ENCODE peak calls at places on chromosome 18, in nine cellular contexts. One of them, this sample, is unnamed.

GRCh38 chr18:8480506-8481328 is 128.5 kb upstream of the RAB12 start:
- DNase-seq in left cardiac atrium: no peak
- DNase-seq in naive thymus-derived CD8-positive, alpha-beta T cell: no peak
- DNase-seq in ELR: peak
- DNase-seq in tibial artery: no peak
- DNase-seq in stimulated activated CD8-positive, alpha-beta memory T cell treated with anti-CD3 and anti-CD28 coated beads, Interleukin-4, amount 100 ng/mL, for 24 hours: no peak
- DNase-seq in T1000: no peak
- DNase-seq in hepatic stellate cell: peak
- DNase-seq in LoVo: no peak
- DNase-seq in this sample: no peak

GRCh38 chr18:55731594-55732042 is 143.6 kb upstream of the TCF4 start:
- DNase-seq in ELR: no peak
- DNase-seq in tibial artery: no peak
- DNase-seq in hepatic stellate cell: no peak
- DNase-seq in left cardiac atrium: no peak
- DNase-seq in LoVo: no peak
- DNase-seq in T1000: no peak
- DNase-seq in stimulated activated CD8-positive, alpha-beta memory T cell treated with anti-CD3 and anti-CD28 coated beads, Interleukin-4, amount 100 ng/mL, for 24 hours: no peak
- DNase-seq in naive thymus-derived CD8-positive, alpha-beta T cell: no peak
- DNase-seq in this sample: no peak

GRCh38 chr18:45237639-45238038 is 377.6 kb upstream of the SLC14A2 start:
- DNase-seq in naive thymus-derived CD8-positive, alpha-beta T cell: no peak
- DNase-seq in ELR: no peak
- DNase-seq in stimulated activated CD8-positive, alpha-beta memory T cell treated with anti-CD3 and anti-CD28 coated beads, Interleukin-4, amount 100 ng/mL, for 24 hours: no peak
- DNase-seq in hepatic stellate cell: no peak
- DNase-seq in left cardiac atrium: no peak
- DNase-seq in LoVo: no peak
- DNase-seq in tibial artery: no peak
- DNase-seq in T1000: no peak
- DNase-seq in this sample: no peak

GRCh38 chr18:73408434-73408833 is 540.6 kb upstream of the NETO1 start:
- DNase-seq in hepatic stellate cell: no peak
- DNase-seq in left cardiac atrium: no peak
- DNase-seq in T1000: no peak
- DNase-seq in ELR: no peak
- DNase-seq in stimulated activated CD8-positive, alpha-beta memory T cell treated with anti-CD3 and anti-CD28 coated beads, Interleukin-4, amount 100 ng/mL, for 24 hours: no peak
- DNase-seq in LoVo: no peak
- DNase-seq in tibial artery: no peak
- DNase-seq in naive thymus-derived CD8-positive, alpha-beta T cell: no peak
- DNase-seq in this sample: no peak

GRCh38 chr18:78571831-78572347 is 407.7 kb upstream of the SALL3 start:
- DNase-seq in ELR: no peak
- DNase-seq in stimulated activated CD8-positive, alpha-beta memory T cell treated with anti-CD3 and anti-CD28 coated beads, Interleukin-4, amount 100 ng/mL, for 24 hours: no peak
- DNase-seq in naive thymus-derived CD8-positive, alpha-beta T cell: no peak
- DNase-seq in T1000: no peak
- DNase-seq in left cardiac atrium: no peak
- DNase-seq in LoVo: no peak
- DNase-seq in tibial artery: no peak
- DNase-seq in hepatic stellate cell: no peak
- DNase-seq in this sample: no peak

GRCh38 chr18:58015045-58015444 is 29.0 kb upstream of the NEDD4L start:
- DNase-seq in T1000: no peak
- DNase-seq in naive thymus-derived CD8-positive, alpha-beta T cell: no peak
- DNase-seq in LoVo: no peak
- DNase-seq in hepatic stellate cell: no peak
- DNase-seq in left cardiac atrium: no peak
- DNase-seq in ELR: no peak
- DNase-seq in stimulated activated CD8-positive, alpha-beta memory T cell treated with anti-CD3 and anti-CD28 coated beads, Interleukin-4, amount 100 ng/mL, for 24 hours: no peak
- DNase-seq in tibial artery: no peak
- DNase-seq in this sample: no peak

GRCh38 chr18:36636237-36636792 is 192.5 kb downstream of the TPGS2 start:
- DNase-seq in hepatic stellate cell: no peak
- DNase-seq in naive thymus-derived CD8-positive, alpha-beta T cell: no peak
- DNase-seq in LoVo: no peak
- DNase-seq in T1000: no peak
- DNase-seq in stimulated activated CD8-positive, alpha-beta memory T cell treated with anti-CD3 and anti-CD28 coated beads, Interleukin-4, amount 100 ng/mL, for 24 hours: no peak
- DNase-seq in ELR: no peak
- DNase-seq in left cardiac atrium: no peak
- DNase-seq in tibial artery: no peak
- DNase-seq in this sample: no peak

GRCh38 chr18:63111549-63112402 is 207.8 kb downstream of the BCL2 start:
- DNase-seq in LoVo: no peak
- DNase-seq in left cardiac atrium: peak
- DNase-seq in hepatic stellate cell: no peak
- DNase-seq in naive thymus-derived CD8-positive, alpha-beta T cell: no peak
- DNase-seq in tibial artery: peak
- DNase-seq in ELR: no peak
- DNase-seq in T1000: no peak
- DNase-seq in stimulated activated CD8-positive, alpha-beta memory T cell treated with anti-CD3 and anti-CD28 coated beads, Interleukin-4, amount 100 ng/mL, for 24 hours: no peak
- DNase-seq in this sample: no peak

GRCh38 chr18:77470836-77471413 is 221.3 kb downstream of the GALR1 start:
- DNase-seq in stimulated activated CD8-positive, alpha-beta memory T cell treated with anti-CD3 and anti-CD28 coated beads, Interleukin-4, amount 100 ng/mL, for 24 hours: no peak
- DNase-seq in LoVo: no peak
- DNase-seq in left cardiac atrium: no peak
- DNase-seq in ELR: no peak
- DNase-seq in hepatic stellate cell: no peak
- DNase-seq in T1000: no peak
- DNase-seq in naive thymus-derived CD8-positive, alpha-beta T cell: no peak
- DNase-seq in tibial artery: no peak
- DNase-seq in this sample: no peak

GRCh38 chr18:10006261-10006903 is 92.6 kb downstream of the VAPA start:
- DNase-seq in naive thymus-derived CD8-positive, alpha-beta T cell: no peak
- DNase-seq in hepatic stellate cell: peak
- DNase-seq in stimulated activated CD8-positive, alpha-beta memory T cell treated with anti-CD3 and anti-CD28 coated beads, Interleukin-4, amount 100 ng/mL, for 24 hours: no peak
- DNase-seq in LoVo: no peak
- DNase-seq in left cardiac atrium: no peak
- DNase-seq in tibial artery: no peak
- DNase-seq in ELR: peak
- DNase-seq in T1000: no peak
- DNase-seq in this sample: no peak

GRCh38 chr18:80192653-80193385 is 54.5 kb downstream of the PARD6G start:
- DNase-seq in left cardiac atrium: no peak
- DNase-seq in LoVo: no peak
- DNase-seq in ELR: no peak
- DNase-seq in naive thymus-derived CD8-positive, alpha-beta T cell: no peak
- DNase-seq in stimulated activated CD8-positive, alpha-beta memory T cell treated with anti-CD3 and anti-CD28 coated beads, Interleukin-4, amount 100 ng/mL, for 24 hours: no peak
- DNase-seq in hepatic stellate cell: no peak
- DNase-seq in tibial artery: no peak
- DNase-seq in T1000: no peak
- DNase-seq in this sample: peak

GRCh38 chr18:23652232-23652631 is 10.5 kb downstream of the ANKRD29 start:
- DNase-seq in hepatic stellate cell: no peak
- DNase-seq in tibial artery: no peak
- DNase-seq in stimulated activated CD8-positive, alpha-beta memory T cell treated with anti-CD3 and anti-CD28 coated beads, Interleukin-4, amount 100 ng/mL, for 24 hours: no peak
- DNase-seq in T1000: no peak
- DNase-seq in ELR: no peak
- DNase-seq in LoVo: no peak
- DNase-seq in left cardiac atrium: no peak
- DNase-seq in naive thymus-derived CD8-positive, alpha-beta T cell: no peak
- DNase-seq in this sample: no peak

GRCh38 chr18:47150824-47151366 is 595 bp upstream of the HDHD2 start:
- DNase-seq in stimulated activated CD8-positive, alpha-beta memory T cell treated with anti-CD3 and anti-CD28 coated beads, Interleukin-4, amount 100 ng/mL, for 24 hours: no peak
- DNase-seq in naive thymus-derived CD8-positive, alpha-beta T cell: no peak
- DNase-seq in LoVo: no peak
- DNase-seq in left cardiac atrium: no peak
- DNase-seq in ELR: no peak
- DNase-seq in T1000: no peak
- DNase-seq in hepatic stellate cell: peak
- DNase-seq in tibial artery: no peak
- DNase-seq in this sample: no peak

GRCh38 chr18:24094561-24094960 is 44.3 kb upstream of the CABYR start:
- DNase-seq in stimulated activated CD8-positive, alpha-beta memory T cell treated with anti-CD3 and anti-CD28 coated beads, Interleukin-4, amount 100 ng/mL, for 24 hours: no peak
- DNase-seq in ELR: no peak
- DNase-seq in T1000: no peak
- DNase-seq in tibial artery: no peak
- DNase-seq in hepatic stellate cell: no peak
- DNase-seq in LoVo: no peak
- DNase-seq in left cardiac atrium: no peak
- DNase-seq in naive thymus-derived CD8-positive, alpha-beta T cell: no peak
- DNase-seq in this sample: no peak

GRCh38 chr18:23133860-23134779 is 1.2 kb upstream of the CABLES1 start:
- DNase-seq in LoVo: peak
- DNase-seq in hepatic stellate cell: no peak
- DNase-seq in T1000: no peak
- DNase-seq in left cardiac atrium: no peak
- DNase-seq in stimulated activated CD8-positive, alpha-beta memory T cell treated with anti-CD3 and anti-CD28 coated beads, Interleukin-4, amount 100 ng/mL, for 24 hours: peak
- DNase-seq in tibial artery: no peak
- DNase-seq in naive thymus-derived CD8-positive, alpha-beta T cell: no peak
- DNase-seq in ELR: no peak
- DNase-seq in this sample: no peak

GRCh38 chr18:61085751-61086150 is 247.5 kb upstream of the CDH20 start:
- DNase-seq in hepatic stellate cell: no peak
- DNase-seq in stimulated activated CD8-positive, alpha-beta memory T cell treated with anti-CD3 and anti-CD28 coated beads, Interleukin-4, amount 100 ng/mL, for 24 hours: no peak
- DNase-seq in left cardiac atrium: no peak
- DNase-seq in tibial artery: no peak
- DNase-seq in LoVo: no peak
- DNase-seq in naive thymus-derived CD8-positive, alpha-beta T cell: no peak
- DNase-seq in ELR: no peak
- DNase-seq in T1000: no peak
- DNase-seq in this sample: no peak

GRCh38 chr18:28541276-28541930 is 364.5 kb upstream of the CDH2 start:
- DNase-seq in ELR: no peak
- DNase-seq in left cardiac atrium: no peak
- DNase-seq in LoVo: no peak
- DNase-seq in T1000: no peak
- DNase-seq in naive thymus-derived CD8-positive, alpha-beta T cell: no peak
- DNase-seq in stimulated activated CD8-positive, alpha-beta memory T cell treated with anti-CD3 and anti-CD28 coated beads, Interleukin-4, amount 100 ng/mL, for 24 hours: no peak
- DNase-seq in hepatic stellate cell: no peak
- DNase-seq in tibial artery: no peak
- DNase-seq in this sample: no peak

GRCh38 chr18:2442726-2443275 is 128.5 kb downstream of the METTL4 start:
- DNase-seq in left cardiac atrium: no peak
- DNase-seq in naive thymus-derived CD8-positive, alpha-beta T cell: no peak
- DNase-seq in tibial artery: no peak
- DNase-seq in stimulated activated CD8-positive, alpha-beta memory T cell treated with anti-CD3 and anti-CD28 coated beads, Interleukin-4, amount 100 ng/mL, for 24 hours: no peak
- DNase-seq in hepatic stellate cell: no peak
- DNase-seq in ELR: peak
- DNase-seq in T1000: no peak
- DNase-seq in LoVo: no peak
- DNase-seq in this sample: no peak

GRCh38 chr18:23716516-23716915 is 27.3 kb downstream of the LAMA3 start:
- DNase-seq in hepatic stellate cell: peak
- DNase-seq in LoVo: no peak
- DNase-seq in left cardiac atrium: no peak
- DNase-seq in ELR: peak
- DNase-seq in naive thymus-derived CD8-positive, alpha-beta T cell: no peak
- DNase-seq in tibial artery: no peak
- DNase-seq in T1000: peak
- DNase-seq in stimulated activated CD8-positive, alpha-beta memory T cell treated with anti-CD3 and anti-CD28 coated beads, Interleukin-4, amount 100 ng/mL, for 24 hours: no peak
- DNase-seq in this sample: no peak

GRCh38 chr18:48979944-48980890 is 29.5 kb upstream of the SMAD7 start:
- DNase-seq in T1000: no peak
- DNase-seq in ELR: peak
- DNase-seq in stimulated activated CD8-positive, alpha-beta memory T cell treated with anti-CD3 and anti-CD28 coated beads, Interleukin-4, amount 100 ng/mL, for 24 hours: no peak
- DNase-seq in tibial artery: no peak
- DNase-seq in left cardiac atrium: no peak
- DNase-seq in hepatic stellate cell: peak
- DNase-seq in naive thymus-derived CD8-positive, alpha-beta T cell: no peak
- DNase-seq in LoVo: peak
- DNase-seq in this sample: no peak

GRCh38 chr18:60040966-60041365 is 141.2 kb downstream of the PMAIP1 start:
- DNase-seq in hepatic stellate cell: no peak
- DNase-seq in T1000: no peak
- DNase-seq in ELR: no peak
- DNase-seq in tibial artery: no peak
- DNase-seq in naive thymus-derived CD8-positive, alpha-beta T cell: no peak
- DNase-seq in stimulated activated CD8-positive, alpha-beta memory T cell treated with anti-CD3 and anti-CD28 coated beads, Interleukin-4, amount 100 ng/mL, for 24 hours: no peak
- DNase-seq in left cardiac atrium: no peak
- DNase-seq in LoVo: no peak
- DNase-seq in this sample: no peak

GRCh38 chr18:58058720-58059119 is 14.7 kb downstream of the NEDD4L start:
- DNase-seq in naive thymus-derived CD8-positive, alpha-beta T cell: no peak
- DNase-seq in LoVo: no peak
- DNase-seq in T1000: no peak
- DNase-seq in tibial artery: no peak
- DNase-seq in left cardiac atrium: no peak
- DNase-seq in hepatic stellate cell: no peak
- DNase-seq in ELR: peak
- DNase-seq in stimulated activated CD8-positive, alpha-beta memory T cell treated with anti-CD3 and anti-CD28 coated beads, Interleukin-4, amount 100 ng/mL, for 24 hours: no peak
- DNase-seq in this sample: no peak

GRCh38 chr18:73352546-73352945 is 484.8 kb upstream of the NETO1 start:
- DNase-seq in naive thymus-derived CD8-positive, alpha-beta T cell: no peak
- DNase-seq in left cardiac atrium: no peak
- DNase-seq in T1000: no peak
- DNase-seq in hepatic stellate cell: no peak
- DNase-seq in tibial artery: no peak
- DNase-seq in ELR: no peak
- DNase-seq in LoVo: no peak
- DNase-seq in stimulated activated CD8-positive, alpha-beta memory T cell treated with anti-CD3 and anti-CD28 coated beads, Interleukin-4, amount 100 ng/mL, for 24 hours: no peak
- DNase-seq in this sample: no peak

GRCh38 chr18:79574938-79575525 is 104.6 kb upstream of the CTDP1 start:
- DNase-seq in stimulated activated CD8-positive, alpha-beta memory T cell treated with anti-CD3 and anti-CD28 coated beads, Interleukin-4, amount 100 ng/mL, for 24 hours: no peak
- DNase-seq in LoVo: no peak
- DNase-seq in left cardiac atrium: no peak
- DNase-seq in naive thymus-derived CD8-positive, alpha-beta T cell: no peak
- DNase-seq in T1000: no peak
- DNase-seq in tibial artery: no peak
- DNase-seq in hepatic stellate cell: no peak
- DNase-seq in ELR: no peak
- DNase-seq in this sample: no peak

GRCh38 chr18:48859311-48860275 is 91.2 kb downstream of the SMAD7 start:
- DNase-seq in naive thymus-derived CD8-positive, alpha-beta T cell: no peak
- DNase-seq in ELR: no peak
- DNase-seq in left cardiac atrium: peak
- DNase-seq in tibial artery: no peak
- DNase-seq in T1000: no peak
- DNase-seq in stimulated activated CD8-positive, alpha-beta memory T cell treated with anti-CD3 and anti-CD28 coated beads, Interleukin-4, amount 100 ng/mL, for 24 hours: no peak
- DNase-seq in LoVo: no peak
- DNase-seq in hepatic stellate cell: no peak
- DNase-seq in this sample: no peak

GRCh38 chr18:5622905-5623304 is 79.1 kb upstream of the EPB41L3 start:
- DNase-seq in LoVo: no peak
- DNase-seq in T1000: no peak
- DNase-seq in naive thymus-derived CD8-positive, alpha-beta T cell: no peak
- DNase-seq in left cardiac atrium: no peak
- DNase-seq in hepatic stellate cell: no peak
- DNase-seq in stimulated activated CD8-positive, alpha-beta memory T cell treated with anti-CD3 and anti-CD28 coated beads, Interleukin-4, amount 100 ng/mL, for 24 hours: no peak
- DNase-seq in ELR: no peak
- DNase-seq in tibial artery: no peak
- DNase-seq in this sample: no peak

GRCh38 chr18:77234504-77235365 is 14.9 kb upstream of the GALR1 start:
- DNase-seq in T1000: no peak
- DNase-seq in hepatic stellate cell: no peak
- DNase-seq in naive thymus-derived CD8-positive, alpha-beta T cell: no peak
- DNase-seq in LoVo: no peak
- DNase-seq in tibial artery: no peak
- DNase-seq in stimulated activated CD8-positive, alpha-beta memory T cell treated with anti-CD3 and anti-CD28 coated beads, Interleukin-4, amount 100 ng/mL, for 24 hours: no peak
- DNase-seq in ELR: no peak
- DNase-seq in left cardiac atrium: no peak
- DNase-seq in this sample: no peak

GRCh38 chr18:52652451-52652850 is 312.5 kb downstream of the DCC start:
- DNase-seq in LoVo: no peak
- DNase-seq in naive thymus-derived CD8-positive, alpha-beta T cell: no peak
- DNase-seq in left cardiac atrium: no peak
- DNase-seq in hepatic stellate cell: no peak
- DNase-seq in T1000: no peak
- DNase-seq in stimulated activated CD8-positive, alpha-beta memory T cell treated with anti-CD3 and anti-CD28 coated beads, Interleukin-4, amount 100 ng/mL, for 24 hours: no peak
- DNase-seq in ELR: no peak
- DNase-seq in tibial artery: no peak
- DNase-seq in this sample: no peak

GRCh38 chr18:51666717-51667320 is 469.3 kb upstream of the MEX3C start:
- DNase-seq in hepatic stellate cell: no peak
- DNase-seq in stimulated activated CD8-positive, alpha-beta memory T cell treated with anti-CD3 and anti-CD28 coated beads, Interleukin-4, amount 100 ng/mL, for 24 hours: no peak
- DNase-seq in tibial artery: no peak
- DNase-seq in T1000: no peak
- DNase-seq in left cardiac atrium: peak
- DNase-seq in ELR: no peak
- DNase-seq in LoVo: no peak
- DNase-seq in naive thymus-derived CD8-positive, alpha-beta T cell: no peak
- DNase-seq in this sample: no peak

GRCh38 chr18:75131455-75132000 is 77.4 kb downstream of the PTGR3 start:
- DNase-seq in stimulated activated CD8-positive, alpha-beta memory T cell treated with anti-CD3 and anti-CD28 coated beads, Interleukin-4, amount 100 ng/mL, for 24 hours: no peak
- DNase-seq in ELR: peak
- DNase-seq in T1000: no peak
- DNase-seq in left cardiac atrium: no peak
- DNase-seq in LoVo: no peak
- DNase-seq in hepatic stellate cell: no peak
- DNase-seq in naive thymus-derived CD8-positive, alpha-beta T cell: no peak
- DNase-seq in tibial artery: no peak
- DNase-seq in this sample: peak